ENCODE peak calls at places on chromosomes 7 and 10, in six cellular contexts. One of them, this sample, is unnamed.
A peak's percentile ranks its signal among the peaks of the same experiment; 100 is the strongest.

GRCh38 chr10:18350340-18350739 is 210.1 kb downstream of the CACNB2 start:
- DNase-seq in ovary: no peak
- DNase-seq in body of pancreas: peak; percentile 13
- DNase-seq in A549: no peak
- DNase-seq in prostate gland: no peak
- DNase-seq in heart left ventricle: no peak
- DNase-seq in this sample: no peak

GRCh38 chr7:27840314-27840713 is 100.4 kb downstream of the TAX1BP1 start:
- DNase-seq in ovary: no peak
- DNase-seq in body of pancreas: no peak
- DNase-seq in A549: no peak
- DNase-seq in prostate gland: no peak
- DNase-seq in heart left ventricle: no peak
- DNase-seq in this sample: no peak

GRCh38 chr10:30042820-30043219 is 16.6 kb downstream of the JCAD start:
- DNase-seq in ovary: no peak
- DNase-seq in body of pancreas: no peak
- DNase-seq in A549: no peak
- DNase-seq in prostate gland: no peak
- DNase-seq in heart left ventricle: no peak
- DNase-seq in this sample: no peak

GRCh38 chr7:140200102-140200989 is 23.6 kb upstream of the KDM7A start:
- DNase-seq in ovary: no peak
- DNase-seq in body of pancreas: peak; percentile 28
- DNase-seq in A549: peak; percentile 81
- DNase-seq in prostate gland: peak; percentile 53
- DNase-seq in heart left ventricle: no peak
- DNase-seq in this sample: peak; percentile 40

GRCh38 chr7:141700848-141701371 is 1.1 kb downstream of the DENND11 start:
- DNase-seq in ovary: no peak
- DNase-seq in body of pancreas: peak; percentile 10
- DNase-seq in A549: no peak
- DNase-seq in prostate gland: no peak
- DNase-seq in heart left ventricle: no peak
- DNase-seq in this sample: no peak

GRCh38 chr7:99209781-99210180 is 1.9 kb upstream of the KPNA7 start:
- DNase-seq in ovary: no peak
- DNase-seq in body of pancreas: no peak
- DNase-seq in A549: no peak
- DNase-seq in prostate gland: no peak
- DNase-seq in heart left ventricle: no peak
- DNase-seq in this sample: no peak

GRCh38 chr10:3807928-3808496 is 23.0 kb upstream of the KLF6 start:
- DNase-seq in ovary: no peak
- DNase-seq in body of pancreas: no peak
- DNase-seq in A549: no peak
- DNase-seq in prostate gland: no peak
- DNase-seq in heart left ventricle: peak; percentile 58
- DNase-seq in this sample: no peak

GRCh38 chr7:26365077-26365896 is 73.6 kb downstream of the SNX10 start:
- DNase-seq in ovary: peak; percentile 19
- DNase-seq in body of pancreas: peak; percentile 47
- DNase-seq in A549: peak; percentile 74
- DNase-seq in prostate gland: peak; percentile 67
- DNase-seq in heart left ventricle: peak; percentile 40
- DNase-seq in this sample: peak; percentile 41

GRCh38 chr10:26755443-26755903 is 58.0 kb downstream of the PDSS1 start:
- DNase-seq in ovary: no peak
- DNase-seq in body of pancreas: no peak
- DNase-seq in A549: peak; percentile 35
- DNase-seq in prostate gland: no peak
- DNase-seq in heart left ventricle: no peak
- DNase-seq in this sample: no peak

GRCh38 chr7:104801022-104801421 is 213.0 kb upstream of the KMT2E start:
- DNase-seq in ovary: no peak
- DNase-seq in body of pancreas: no peak
- DNase-seq in A549: no peak
- DNase-seq in prostate gland: no peak
- DNase-seq in heart left ventricle: no peak
- DNase-seq in this sample: no peak

GRCh38 chr7:122901250-122901649 is 15.0 kb upstream of the CADPS2 start:
- DNase-seq in ovary: no peak
- DNase-seq in body of pancreas: no peak
- DNase-seq in A549: no peak
- DNase-seq in prostate gland: no peak
- DNase-seq in heart left ventricle: no peak
- DNase-seq in this sample: no peak

GRCh38 chr7:134710511-134710853 is 63.8 kb downstream of the BPGM start:
- DNase-seq in ovary: no peak
- DNase-seq in body of pancreas: no peak
- DNase-seq in A549: no peak
- DNase-seq in prostate gland: no peak
- DNase-seq in heart left ventricle: no peak
- DNase-seq in this sample: no peak

GRCh38 chr7:12422449-12423320 is 19.0 kb upstream of the VWDE start:
- DNase-seq in ovary: no peak
- DNase-seq in body of pancreas: no peak
- DNase-seq in A549: peak; percentile 6
- DNase-seq in prostate gland: no peak
- DNase-seq in heart left ventricle: no peak
- DNase-seq in this sample: no peak

GRCh38 chr10:95388539-95388938 is 97.7 kb upstream of the PDLIM1 start:
- DNase-seq in ovary: no peak
- DNase-seq in body of pancreas: peak; percentile 64
- DNase-seq in A549: peak; percentile 42
- DNase-seq in prostate gland: peak; percentile 65
- DNase-seq in heart left ventricle: no peak
- DNase-seq in this sample: no peak

GRCh38 chr7:44796034-44796503 is 412 bp upstream of the PPIA start:
- DNase-seq in ovary: no peak
- DNase-seq in body of pancreas: no peak
- DNase-seq in A549: no peak
- DNase-seq in prostate gland: no peak
- DNase-seq in heart left ventricle: no peak
- DNase-seq in this sample: peak; percentile 57

GRCh38 chr7:142557971-142558582 is 191.2 kb upstream of the PRSS1 start:
- DNase-seq in ovary: no peak
- DNase-seq in body of pancreas: peak; percentile 72
- DNase-seq in A549: peak; percentile 72
- DNase-seq in prostate gland: no peak
- DNase-seq in heart left ventricle: no peak
- DNase-seq in this sample: no peak

GRCh38 chr10:71342850-71343773 is 24.1 kb downstream of the SLC29A3 start:
- DNase-seq in ovary: no peak
- DNase-seq in body of pancreas: no peak
- DNase-seq in A549: peak; percentile 51
- DNase-seq in prostate gland: no peak
- DNase-seq in heart left ventricle: no peak
- DNase-seq in this sample: no peak

GRCh38 chr7:116161733-116162132 is 48.6 kb upstream of the TES start:
- DNase-seq in ovary: no peak
- DNase-seq in body of pancreas: no peak
- DNase-seq in A549: no peak
- DNase-seq in prostate gland: no peak
- DNase-seq in heart left ventricle: no peak
- DNase-seq in this sample: no peak

GRCh38 chr7:66413379-66414114 is 208.4 kb downstream of the TPST1 start:
- DNase-seq in ovary: peak; percentile 94
- DNase-seq in body of pancreas: peak; percentile 93
- DNase-seq in A549: peak; percentile 89
- DNase-seq in prostate gland: peak; percentile 52
- DNase-seq in heart left ventricle: peak; percentile 80
- DNase-seq in this sample: peak; percentile 69

GRCh38 chr10:971150-971542 is 17.1 kb upstream of the GTPBP4 start:
- DNase-seq in ovary: no peak
- DNase-seq in body of pancreas: peak; percentile 40
- DNase-seq in A549: no peak
- DNase-seq in prostate gland: no peak
- DNase-seq in heart left ventricle: no peak
- DNase-seq in this sample: no peak

GRCh38 chr10:72240371-72240770 is 24.3 kb upstream of the ASCC1 start:
- DNase-seq in ovary: no peak
- DNase-seq in body of pancreas: no peak
- DNase-seq in A549: no peak
- DNase-seq in prostate gland: no peak
- DNase-seq in heart left ventricle: no peak
- DNase-seq in this sample: no peak

GRCh38 chr10:90740265-90740664 is 117.6 kb downstream of the HTR7 start:
- DNase-seq in ovary: no peak
- DNase-seq in body of pancreas: no peak
- DNase-seq in A549: no peak
- DNase-seq in prostate gland: no peak
- DNase-seq in heart left ventricle: no peak
- DNase-seq in this sample: no peak

DNA sequence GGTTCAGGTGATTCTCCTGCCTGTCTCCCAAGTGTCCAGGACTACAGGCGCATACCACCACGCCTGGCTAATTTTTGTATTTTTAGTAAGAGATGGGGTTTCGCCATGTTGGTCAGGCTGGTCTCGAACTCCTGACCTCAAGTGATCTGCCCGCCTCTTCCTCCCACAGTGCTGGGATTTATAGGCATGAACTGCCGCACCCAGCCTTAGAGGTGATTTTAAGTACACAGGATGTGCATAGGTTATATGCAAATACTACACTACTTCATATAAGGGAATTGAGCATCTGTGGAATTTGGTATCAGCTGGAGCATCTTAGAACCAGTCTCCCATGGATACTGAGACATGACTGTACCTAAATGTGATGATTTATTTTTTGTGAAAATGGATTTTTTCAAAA is 21.0 kb downstream of the WAC start:
- DNase-seq in ovary: no peak
- DNase-seq in body of pancreas: no peak
- DNase-seq in A549: no peak
- DNase-seq in prostate gland: no peak
- DNase-seq in heart left ventricle: no peak
- DNase-seq in this sample: no peak
- H3K4me1 ChIP-seq in ovary: peaks cover 6% of the 10 kb centered on the region
- H3K4me1 ChIP-seq in body of pancreas: peaks cover 65% of the 10 kb centered on the region
- H3K4me1 ChIP-seq in A549: peaks cover 43% of the 10 kb centered on the region
- H3K4me1 ChIP-seq in prostate gland: peaks cover 4% of the 10 kb centered on the region
- H3K4me1 ChIP-seq in heart left ventricle: peaks cover 77% of the 10 kb centered on the region
- H3K4me1 ChIP-seq in this sample: no peaks in the 10 kb centered on the region

DNA sequence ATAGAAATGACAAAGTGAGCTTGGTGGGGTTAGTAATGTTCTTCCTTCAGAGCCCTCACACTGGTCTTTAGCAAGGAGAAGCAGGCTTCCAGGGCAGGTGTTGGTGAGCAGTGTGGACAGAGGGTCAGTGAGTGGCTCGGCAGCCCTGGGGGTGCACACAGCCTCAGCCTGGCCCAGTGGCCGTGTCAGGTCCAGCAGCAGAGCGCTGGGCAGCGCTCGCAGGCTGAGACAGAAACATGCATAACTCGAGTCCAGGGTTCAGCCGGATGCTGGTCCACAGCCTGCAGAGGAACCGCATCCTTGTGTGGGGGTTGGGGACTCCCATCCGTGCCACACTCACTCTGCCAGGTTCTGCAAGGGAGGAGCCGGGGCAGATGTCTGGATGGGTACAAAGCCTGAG is 11.0 kb upstream of the ZNF853 start:
- DNase-seq in ovary: no peak
- DNase-seq in body of pancreas: no peak
- DNase-seq in A549: no peak
- DNase-seq in prostate gland: no peak
- DNase-seq in heart left ventricle: no peak
- DNase-seq in this sample: no peak
- TF ChIP-seq POLR2A in ovary: no peak
- TF ChIP-seq POLR2A in body of pancreas: no peak
- TF ChIP-seq POLR2A in A549: no peak
- TF ChIP-seq POLR2A in prostate gland: no peak
- TF ChIP-seq POLR2A in heart left ventricle: no peak
- TF ChIP-seq POLR2A in this sample: no peak

DNA sequence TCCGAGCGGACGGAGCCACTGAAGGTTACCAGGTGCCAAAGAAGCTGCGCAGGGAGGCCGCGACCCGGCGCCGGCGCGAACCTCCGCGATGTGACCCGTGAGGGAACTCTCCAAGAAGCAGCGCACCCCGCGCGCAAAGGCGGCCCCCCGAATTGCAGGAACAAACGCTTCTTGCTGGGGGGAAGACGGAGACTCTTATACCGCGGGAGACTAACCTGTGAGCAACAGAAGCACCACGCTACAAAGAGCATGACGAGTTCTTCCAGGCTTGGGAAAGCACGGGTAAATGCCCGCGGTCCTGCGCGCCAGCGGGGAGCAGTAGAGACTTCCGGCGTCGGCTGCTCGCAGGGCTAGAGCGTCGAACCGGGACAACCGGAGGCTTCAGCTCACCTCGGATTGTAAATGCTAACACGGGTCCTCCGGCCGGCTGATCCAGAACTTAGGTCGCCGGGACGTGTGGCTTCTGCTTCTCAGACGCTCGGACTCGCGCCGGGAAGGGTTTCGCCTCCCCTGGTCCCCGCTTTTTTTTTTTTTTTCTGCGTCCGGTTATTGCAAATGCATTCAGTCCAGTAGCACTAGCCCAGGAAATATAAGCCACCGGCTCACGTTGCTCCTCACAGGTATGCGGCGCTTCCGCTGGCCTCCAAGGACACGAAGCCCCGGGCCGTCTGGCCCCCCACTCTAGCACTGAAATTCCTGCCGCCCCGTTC is at the start of gene COA1:
- DNase-seq in ovary: peak; percentile 82
- DNase-seq in body of pancreas: peak; percentile 89
- DNase-seq in A549: peak; percentile 95
- DNase-seq in prostate gland: peak; percentile 81
- DNase-seq in heart left ventricle: peak; percentile 89
- DNase-seq in this sample: peak; percentile 79
- TF ChIP-seq CTCF in ovary: no peak
- TF ChIP-seq CTCF in body of pancreas: peak; percentile 35
- TF ChIP-seq CTCF in A549: no peak
- TF ChIP-seq CTCF in prostate gland: no peak
- TF ChIP-seq CTCF in heart left ventricle: no peak
- TF ChIP-seq CTCF in this sample: no peak

DNA sequence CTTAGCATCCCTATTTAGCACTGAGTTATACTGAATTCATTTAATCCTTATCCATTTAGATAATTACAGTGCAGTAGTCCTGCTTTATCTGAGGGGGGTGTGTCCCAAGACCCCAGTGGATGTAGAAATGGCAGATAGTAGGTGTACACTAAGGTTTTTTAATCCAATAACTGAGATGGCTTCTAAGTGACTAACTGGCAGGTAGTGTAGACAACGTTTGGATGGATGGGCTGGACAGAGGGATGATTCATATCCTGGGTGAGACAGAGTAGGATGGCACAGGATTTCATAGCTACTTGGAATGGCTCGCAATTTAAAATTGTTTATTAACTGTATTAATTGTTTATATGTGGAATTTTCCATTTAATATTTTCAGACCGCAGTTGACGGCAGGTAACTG is 295.6 kb downstream of the CCDC3 start:
- DNase-seq in ovary: no peak
- DNase-seq in body of pancreas: no peak
- DNase-seq in A549: peak; percentile 63
- DNase-seq in prostate gland: no peak
- DNase-seq in heart left ventricle: no peak
- DNase-seq in this sample: no peak
- H3K4me1 ChIP-seq in ovary: peaks cover 9% of the 10 kb centered on the region
- H3K4me1 ChIP-seq in body of pancreas: peaks cover 33% of the 10 kb centered on the region
- H3K4me1 ChIP-seq in A549: peaks cover 83% of the 10 kb centered on the region
- H3K4me1 ChIP-seq in prostate gland: no peaks in the 10 kb centered on the region
- H3K4me1 ChIP-seq in heart left ventricle: peaks cover 38% of the 10 kb centered on the region
- H3K4me1 ChIP-seq in this sample: no peaks in the 10 kb centered on the region

GRCh38 chr10:43105119-43105792 is 28.4 kb downstream of the RET start:
- DNase-seq in ovary: peak; percentile 72
- DNase-seq in body of pancreas: peak; percentile 79
- DNase-seq in A549: peak; percentile 70
- DNase-seq in prostate gland: peak; percentile 55
- DNase-seq in heart left ventricle: peak; percentile 71
- DNase-seq in this sample: peak; percentile 31
- TF ChIP-seq POLR2A in ovary: no peak
- TF ChIP-seq POLR2A in body of pancreas: no peak
- TF ChIP-seq POLR2A in A549: no peak
- TF ChIP-seq POLR2A in prostate gland: no peak
- TF ChIP-seq POLR2A in heart left ventricle: peak; percentile 23
- TF ChIP-seq POLR2A in this sample: no peak

GRCh38 chr10:48505394-48506112 is 99.3 kb downstream of the ARHGAP22 start:
- DNase-seq in ovary: peak; percentile 5
- DNase-seq in body of pancreas: no peak
- DNase-seq in A549: no peak
- DNase-seq in prostate gland: peak; percentile 1
- DNase-seq in heart left ventricle: no peak
- DNase-seq in this sample: no peak
- TF ChIP-seq CTCF in ovary: no peak
- TF ChIP-seq CTCF in body of pancreas: no peak
- TF ChIP-seq CTCF in A549: no peak
- TF ChIP-seq CTCF in prostate gland: no peak
- TF ChIP-seq CTCF in heart left ventricle: no peak
- TF ChIP-seq CTCF in this sample: no peak

This sample was measured in breast epithelium.